ENCODE peak calls at places on chromosomes 16 and 17, in five cellular contexts. E, B, Z, P and A are unnamed samples. For H3K4me1, the result is how much of the 10 kb centered on the place peaks cover.

GRCh38 chr17:80826346-80826954 is 165.2 kb upstream of the CHMP6 start:
- DNase-seq in E (no peak), B (no peak), Z (no peak), P (no peak), A (no peak)

GRCh38 chr16:58127033-58127556 is 2.1 kb downstream of the CFAP20 start:
- DNase-seq in E (no peak), B (no peak), Z (no peak), P (no peak), A (peak)

GRCh38 chr17:81239714-81240555 is 817 bp downstream of the NDUFAF8 start:
- DNase-seq in E (no peak), B (peak), Z (no peak), P (no peak), A (no peak)

GRCh38 chr16:70161350-70161749 is 12.2 kb upstream of the CLEC18C start:
- DNase-seq in E (no peak), B (no peak), Z (no peak), P (peak), A (no peak)

GRCh38 chr17:39606434-39607056 is 1.2 kb downstream of the NEUROD2 start:
- DNase-seq in E (no peak), B (no peak), Z (no peak), P (no peak), A (no peak)

GRCh38 chr16:55543470-55543869 is 23.0 kb upstream of the CAPNS2 start:
- DNase-seq in E (no peak), B (no peak), Z (no peak), P (no peak), A (peak)

GRCh38 chr16:22684282-22685161 is 129.4 kb upstream of the HS3ST2 start:
- DNase-seq in E (no peak), B (no peak), Z (no peak), P (no peak), A (peak)

GRCh38 chr16:50276801-50277560 is 10.6 kb downstream of the ADCY7 start:
- DNase-seq in E (no peak), B (no peak), Z (no peak), P (no peak), A (no peak)

GRCh38 chr17:73231363-73231762 is 30.3 kb downstream of the CPSF4L start:
- DNase-seq in E (no peak), B (no peak), Z (no peak), P (no peak), A (peak)

GRCh38 chr17:56982312-56982711 is 4.4 kb downstream of the SCPEP1 start:
- DNase-seq in E (peak), B (no peak), Z (no peak), P (no peak), A (no peak)

GRCh38 chr17:81471804-81472456 is 40.7 kb downstream of the ACTG1 start:
- DNase-seq in E (peak), B (no peak), Z (peak), P (peak), A (peak)

DNA sequence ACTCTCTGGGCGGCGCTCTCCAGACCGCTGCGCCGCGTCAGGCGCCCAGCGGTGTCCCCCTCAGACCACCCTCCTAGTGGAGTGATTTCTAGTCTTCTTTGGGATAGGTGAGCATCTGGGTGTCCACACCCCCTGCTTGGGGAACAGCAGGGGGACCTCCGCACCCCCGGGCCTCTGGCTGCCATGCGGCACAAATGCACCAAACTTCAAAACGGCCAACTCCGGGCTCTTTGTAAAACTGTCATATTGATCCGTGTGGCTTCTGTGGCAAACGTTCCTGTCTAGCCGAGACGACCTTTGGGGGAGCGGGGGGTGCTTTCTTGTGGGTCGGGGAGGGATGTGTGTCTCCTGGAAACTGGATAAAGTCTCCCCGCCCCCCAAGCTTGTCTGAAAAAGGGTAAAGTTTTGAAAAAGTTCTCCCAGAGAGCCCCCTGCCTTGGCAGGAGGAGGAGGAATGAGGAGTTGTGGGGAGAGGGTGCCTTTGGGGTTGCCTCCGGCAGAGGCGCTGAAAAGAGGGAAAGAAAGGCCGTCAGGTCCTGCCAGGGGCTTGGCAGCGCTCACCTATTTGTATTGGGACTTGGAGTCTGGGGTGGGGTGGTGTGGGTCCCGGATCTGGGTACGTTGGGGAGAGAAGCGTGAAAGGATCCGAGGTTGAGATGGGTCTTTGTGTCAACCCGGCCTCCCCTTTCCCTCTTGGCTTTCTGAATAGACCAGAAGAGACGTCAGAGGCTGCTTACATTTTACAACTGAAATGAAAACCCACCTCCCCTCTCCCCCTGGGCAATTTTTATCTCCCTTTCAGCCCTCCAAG is 2.2 kb upstream of the CHD3 start:
- DNase-seq in E (peak), B (peak), Z (peak), P (peak), A (peak)
- H3K4me1 ChIP-seq in E (under half), B (half or more), Z (under half), P (under half), A (under half)

DNA sequence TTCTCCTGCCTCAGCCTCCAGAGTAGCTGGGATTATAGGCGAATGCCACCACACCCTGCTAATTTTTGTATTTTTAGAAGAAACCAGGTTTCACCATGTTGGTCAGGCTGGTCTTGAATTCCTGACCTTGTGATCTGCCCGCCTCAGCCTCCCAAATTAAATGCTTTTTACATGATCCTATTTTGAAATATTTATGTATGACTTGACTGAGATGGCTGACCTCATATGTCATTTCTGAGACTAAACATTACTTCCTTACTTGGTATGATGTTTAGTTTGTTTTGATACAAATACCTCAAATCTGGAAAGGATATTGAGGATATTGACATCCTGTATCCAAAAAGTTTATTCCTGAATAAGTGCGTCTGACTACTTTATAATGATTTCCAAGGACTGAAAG is 11.9 kb downstream of the CALCOCO2 start:
- DNase-seq in E (no peak), B (no peak), Z (no peak), P (no peak), A (no peak)
- H3K4me3 ChIP-seq in E (peak), B (no peak), Z (no peak), P (no peak), A (no peak)

DNA sequence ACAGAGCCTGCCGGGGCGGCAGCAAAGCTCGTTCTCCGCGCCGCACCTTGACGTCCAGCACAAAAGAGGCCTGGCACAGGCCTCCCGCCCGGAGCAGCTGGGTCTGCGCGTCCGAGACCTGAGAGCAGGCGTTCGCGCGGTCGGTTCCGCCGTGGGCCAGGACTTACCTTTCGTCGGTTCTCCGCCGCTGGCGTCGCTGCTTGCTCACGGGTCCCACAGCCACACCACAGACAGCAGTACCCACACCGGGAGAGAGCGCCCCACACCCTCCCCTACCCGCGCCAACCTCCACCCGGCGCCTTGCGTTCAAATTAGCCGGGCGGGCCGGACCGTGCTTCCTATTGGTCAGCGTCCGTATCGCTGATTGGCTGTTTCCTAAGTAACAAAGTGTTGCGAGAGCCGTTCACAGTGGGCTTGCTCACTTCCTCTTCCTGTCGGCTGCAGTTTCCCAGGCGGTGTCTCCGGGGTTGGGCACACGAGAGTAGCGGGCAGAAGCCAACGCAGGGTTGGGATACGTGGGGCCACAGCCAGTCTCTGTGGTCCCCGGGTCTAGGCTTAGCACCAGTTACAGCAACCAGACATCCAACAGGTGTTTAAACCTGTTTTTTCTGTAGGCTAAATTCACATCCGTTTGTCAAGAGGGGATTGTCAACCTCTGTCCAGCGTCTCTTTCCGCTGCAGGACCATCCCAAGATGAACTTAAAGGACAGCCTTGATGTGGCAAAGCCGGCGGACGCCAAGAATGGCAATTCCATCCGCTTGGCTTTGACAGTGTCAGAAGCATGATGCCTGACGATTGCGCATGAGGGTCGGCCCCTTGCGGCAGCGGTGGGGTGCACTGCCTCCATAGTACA is at the start of gene KIF18B:
- DNase-seq in E (peak), B (peak), Z (peak), P (peak), A (peak)
- H3K27ac ChIP-seq in E (peak), B (peak), Z (peak), P (no peak), A (no peak)

DNA sequence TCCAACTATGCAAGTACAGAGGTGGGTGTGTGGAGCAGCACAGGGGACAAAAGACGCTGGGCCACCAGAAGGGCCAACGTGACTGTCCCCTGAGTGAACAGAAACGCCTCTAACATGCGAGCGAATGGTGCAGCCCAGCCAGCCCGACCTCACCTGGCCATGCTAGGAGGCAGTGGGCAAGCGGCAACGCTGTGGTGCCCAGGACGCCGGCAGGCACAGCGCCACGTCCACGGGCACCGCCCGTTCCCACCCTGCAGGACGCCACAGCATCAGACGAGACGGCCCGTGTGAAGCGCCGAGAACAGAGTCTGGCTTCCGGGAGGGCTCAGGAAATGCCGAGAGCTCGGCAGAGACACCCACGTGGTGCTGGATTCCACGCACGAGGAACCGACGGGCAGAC is 2.2 kb downstream of the CEP295NL start:
- DNase-seq in E (no peak), B (no peak), Z (no peak), P (no peak), A (no peak)
- H3K4me1 ChIP-seq in E (under half), B (under half), Z (under half), P (under half), A (under half)

GRCh38 chr17:34255841-34256240 is 756 bp downstream of the CCL2 start:
- DNase-seq in E (no peak), B (no peak), Z (no peak), P (no peak), A (no peak)
- H3K4me3 ChIP-seq in E (peak), B (no peak), Z (no peak), P (peak), A (no peak)

GRCh38 chr16:46882304-46882939 is 1.7 kb upstream of the GPT2 start:
- DNase-seq in E (no peak), B (no peak), Z (no peak), P (no peak), A (no peak)
- H3K27ac ChIP-seq in E (no peak), B (no peak), Z (no peak), P (no peak), A (no peak)